ENCODE peak calls at places on chromosomes 4 and X, in ten cellular contexts. G is suprapubic skin, P is H1, N is transverse colon, S is stomach, H is body of pancreas, D is ovary, R is tibial nerve, E is sigmoid colon, O is NB4. T is an unnamed sample.

GRCh38 chrX:120310861-120311631 is at the start of gene TMEM255A:
- DNase-seq in D (peak; percentile 68), N (no peak), E (peak; percentile 68), R (no peak), H (no peak), G (peak; percentile 56), P (peak; percentile 56), S (no peak), O (peak; percentile 54), T (peak; percentile 45)

GRCh38 chrX:20378291-20378920 is 111.7 kb upstream of the RPS6KA3 start:
- DNase-seq in N (peak; percentile 60), E (no peak), R (no peak), O (no peak), P (no peak), S (no peak), G (no peak), H (no peak), D (no peak), T (no peak)

GRCh38 chr4:41887821-41888699 is 47.2 kb upstream of the TMEM33 start:
- DNase-seq in N (peak; percentile 21), D (peak; percentile 33), S (peak; percentile 52), H (peak; percentile 55), P (no peak), E (no peak), R (peak; percentile 60), O (peak; percentile 71), G (no peak), T (no peak)

GRCh38 chrX:94051926-94052325 is 377.9 kb downstream of the FAM133A start:
- DNase-seq in P (no peak), H (no peak), S (no peak), E (no peak), D (no peak), R (no peak), O (no peak), N (no peak), G (no peak), T (no peak)

GRCh38 chr4:76270776-76271175 is 19.3 kb downstream of the FAM47E start:
- DNase-seq in O (no peak), D (no peak), E (no peak), S (no peak), G (no peak), P (no peak), N (no peak), H (no peak), R (no peak), T (no peak)

GRCh38 chr4:13328591-13328990 is 155.5 kb downstream of the RAB28 start:
- DNase-seq in N (no peak), P (no peak), D (no peak), G (no peak), O (no peak), H (no peak), S (no peak), R (no peak), E (no peak), T (no peak)

GRCh38 chrX:154761977-154762528 is 611 bp upstream of the DKC1 start:
- DNase-seq in E (no peak), N (peak; percentile 34), O (no peak), H (peak; percentile 18), D (peak; percentile 33), P (no peak), G (no peak), R (no peak), S (no peak), T (no peak)

GRCh38 chrX:47244676-47245075 is 11.9 kb downstream of the USP11 start:
- DNase-seq in N (no peak), R (no peak), E (peak; percentile 55), O (no peak), D (no peak), H (no peak), P (no peak), G (no peak), S (no peak), T (no peak)

GRCh38 chr4:31682796-31683195 is 962.6 kb downstream of the PCDH7 start:
- DNase-seq in O (no peak), R (no peak), S (no peak), N (no peak), G (no peak), E (no peak), D (no peak), P (no peak), H (no peak), T (no peak)

DNA sequence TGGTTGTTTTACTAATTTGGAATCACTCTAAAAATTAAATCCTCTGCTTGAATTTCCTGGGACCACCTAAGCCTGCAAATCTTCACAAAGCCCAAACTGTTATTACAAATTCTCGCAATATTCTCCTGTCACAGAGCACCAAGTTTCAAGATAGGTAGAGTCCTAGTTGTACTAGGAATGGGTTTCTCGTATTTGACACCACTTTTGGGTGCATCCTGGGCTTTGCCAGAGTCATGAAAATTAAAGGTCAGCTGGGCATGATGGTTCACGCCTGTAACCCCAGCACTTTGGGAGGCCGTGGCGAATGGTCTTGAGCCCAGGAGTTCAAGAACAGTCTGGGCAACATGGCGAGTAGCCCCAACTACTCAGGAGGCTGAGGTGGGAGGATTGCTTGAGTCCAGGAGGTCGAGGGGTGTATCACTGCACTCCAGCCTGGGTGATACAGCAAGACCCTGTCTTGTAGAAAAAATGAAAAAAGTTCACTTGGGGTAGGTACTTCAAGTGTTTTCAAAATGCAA is 30.6 kb upstream of the MANBA start:
- DNase-seq in S (no peak), H (no peak), D (no peak), R (no peak), E (no peak), G (no peak), P (no peak), N (no peak), O (no peak), T (no peak)
- TF ChIP-seq POLR2A in S (no peak), H (no peak), D (no peak), R (no peak), E (no peak), G (no peak), P (no peak), N (no peak), O (no peak), T (no peak)

GRCh38 chr4:55947912-55948725 is 626 bp upstream of the CEP135 start:
- DNase-seq in H (no peak), D (no peak), N (no peak), R (peak; percentile 11), E (no peak), P (no peak), G (no peak), O (peak; percentile 61), S (no peak), T (no peak)
- TF ChIP-seq CTCF in H (no peak), D (no peak), N (no peak), R (no peak), E (no peak), P (no peak), G (no peak), O (no peak), S (peak; percentile 32), T (no peak)

GRCh38 chr4:54227261-54228063 is 1.6 kb upstream of the PDGFRA start:
- DNase-seq in G (peak; percentile 71), R (peak; percentile 38), P (peak; percentile 64), N (no peak), E (peak; percentile 72), H (no peak), S (no peak), D (peak; percentile 40), O (no peak), T (no peak)

GRCh38 chr4:54229631-54230478 is 762 bp downstream of the PDGFRA start:
- DNase-seq in S (no peak), H (no peak), E (no peak), R (no peak), P (peak; percentile 63), D (peak; percentile 60), O (no peak), N (no peak), G (peak; percentile 74), T (peak; percentile 25)

GRCh38 chr4:54228563-54229501 is at the start of gene PDGFRA:
- DNase-seq in O (no peak), S (no peak), E (peak; percentile 95), P (peak; percentile 52), R (peak; percentile 85), H (no peak), G (peak; percentile 88), N (peak; percentile 42), D (peak; percentile 92), T (peak; percentile 87)

GRCh38 chr4:54226399-54227260 is 2.5 kb upstream of the PDGFRA start:
- DNase-seq in P (peak; percentile 67), D (peak; percentile 69), H (peak; percentile 31), S (no peak), O (no peak), R (peak; percentile 73), N (peak; percentile 50), E (peak; percentile 92), G (peak; percentile 80), T (peak; percentile 81)

DNA sequence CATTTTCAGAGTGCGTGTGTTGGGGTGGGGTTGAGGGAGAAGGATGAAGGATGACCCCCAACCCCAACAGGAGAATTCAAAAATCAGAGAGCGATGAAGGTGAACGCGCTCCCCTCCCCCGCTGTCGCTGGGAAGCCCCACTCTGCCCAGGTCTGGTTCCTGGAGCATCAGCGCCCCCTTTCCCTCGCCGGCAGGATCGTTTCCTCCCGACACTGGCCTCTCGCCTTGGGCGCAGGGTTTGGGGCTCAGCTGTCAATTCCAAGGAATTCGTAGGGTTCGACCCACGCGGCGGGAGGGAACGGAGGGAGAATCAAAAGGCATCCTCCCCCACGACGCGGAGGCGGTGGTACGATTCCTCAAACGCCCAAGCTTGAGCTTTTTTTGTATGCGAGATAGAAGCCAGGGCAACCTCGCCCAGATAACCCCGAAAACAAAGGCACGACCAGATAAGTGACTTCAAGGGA is 997 bp upstream of the PDGFRA start:
- DNase-seq in N (peak; percentile 68), G (peak; percentile 83), H (peak; percentile 64), D (peak; percentile 93), E (peak; percentile 89), R (peak; percentile 82), O (peak; percentile 40), P (peak; percentile 93), S (peak; percentile 59), T (peak; percentile 75)
- H3K4me3 ChIP-seq in N (peak overlapping the region; percentile 24), G (peak overlapping the region; percentile 54), H (no peak overlapping the region), D (peak overlapping the region; percentile 32), E (peak overlapping the region; percentile 45), R (peak overlapping the region; percentile 19), O (no peak overlapping the region), P (peak overlapping the region; percentile 42), S (peak overlapping the region; percentile 36), T (peak overlapping the region; percentile 18)

DNA sequence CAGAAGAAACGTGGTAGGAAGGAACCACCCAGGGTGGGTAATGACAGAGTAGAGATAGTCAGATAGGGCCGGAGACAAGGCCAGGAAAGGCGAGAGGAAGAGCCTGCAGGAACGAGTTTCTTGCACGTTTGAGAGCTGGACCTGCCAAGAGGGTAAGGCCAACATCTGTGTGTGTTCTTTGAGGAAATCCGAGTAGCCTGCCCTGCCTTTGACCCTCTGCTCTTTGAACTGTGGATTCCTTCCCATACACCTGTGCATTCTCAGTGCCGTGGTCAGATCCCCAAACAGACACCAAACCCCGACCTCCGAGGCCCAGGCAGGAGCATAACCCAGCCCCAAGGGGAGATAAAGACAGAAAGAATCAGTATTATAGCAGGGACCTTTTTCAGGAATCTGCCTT is 52.2 kb downstream of the TBL1X start:
- DNase-seq in N (no peak), G (no peak), S (no peak), P (no peak), E (no peak), R (no peak), H (no peak), O (no peak), D (no peak), T (no peak)
- TF ChIP-seq POLR2A in N (no peak), G (no peak), S (no peak), P (no peak), E (no peak), R (no peak), H (no peak), O (no peak), D (no peak), T (no peak)